ENCODE peak calls at places on chromosomes 1 and 21, in four cellular contexts. One of them, this sample, is unnamed.

GRCh38 chr1:93740601-93741031 is 59.0 kb upstream of the BCAR3 start:
- DNase-seq in foreskin fibroblast: peak; percentile 79
- DNase-seq in choroid plexus epithelial cell: no peak
- DNase-seq in NB4: no peak
- DNase-seq in this sample: peak; percentile 36

GRCh38 chr1:158246650-158247049 is 7.6 kb upstream of the CD1A start:
- DNase-seq in foreskin fibroblast: no peak
- DNase-seq in choroid plexus epithelial cell: no peak
- DNase-seq in NB4: peak; percentile 26
- DNase-seq in this sample: peak; percentile 8

GRCh38 chr21:37655601-37656300 is 260.5 kb downstream of the KCNJ6 start:
- DNase-seq in foreskin fibroblast: peak; percentile 18
- DNase-seq in choroid plexus epithelial cell: no peak
- DNase-seq in NB4: no peak
- DNase-seq in this sample: no peak

GRCh38 chr1:107430540-107431228 is 289.8 kb downstream of the NTNG1 start:
- DNase-seq in foreskin fibroblast: peak; percentile 17
- DNase-seq in choroid plexus epithelial cell: peak; percentile 70
- DNase-seq in NB4: peak; percentile 68
- DNase-seq in this sample: peak; percentile 56

GRCh38 chr1:39688706-39689105 is 2.5 kb downstream of the HPCAL4 start:
- DNase-seq in foreskin fibroblast: no peak
- DNase-seq in choroid plexus epithelial cell: no peak
- DNase-seq in NB4: no peak
- DNase-seq in this sample: no peak

GRCh38 chr1:145955436-145955835 is 2.4 kb downstream of the LIX1L start:
- DNase-seq in foreskin fibroblast: peak; percentile 72
- DNase-seq in choroid plexus epithelial cell: no peak
- DNase-seq in NB4: no peak
- DNase-seq in this sample: peak; percentile 76

GRCh38 chr1:226108935-226109828 is 46.7 kb downstream of the H3-3A start:
- DNase-seq in foreskin fibroblast: peak; percentile 66
- DNase-seq in choroid plexus epithelial cell: peak; percentile 79
- DNase-seq in NB4: no peak
- DNase-seq in this sample: peak; percentile 74

GRCh38 chr1:223844521-223844961 is 1.2 kb downstream of the TP53BP2 start:
- DNase-seq in foreskin fibroblast: peak; percentile 39
- DNase-seq in choroid plexus epithelial cell: no peak
- DNase-seq in NB4: no peak
- DNase-seq in this sample: no peak

GRCh38 chr1:205144751-205145150 is 23.0 kb upstream of the RBBP5 start:
- DNase-seq in foreskin fibroblast: peak; percentile 68
- DNase-seq in choroid plexus epithelial cell: peak; percentile 75
- DNase-seq in NB4: no peak
- DNase-seq in this sample: peak; percentile 79

GRCh38 chr1:172885976-172886375 is 164.8 kb downstream of the TNFSF18 start:
- DNase-seq in foreskin fibroblast: peak; percentile 77
- DNase-seq in choroid plexus epithelial cell: no peak
- DNase-seq in NB4: no peak
- DNase-seq in this sample: peak; percentile 72

GRCh38 chr1:30760596-30761311 is 3.2 kb upstream of the LAPTM5 start:
- DNase-seq in foreskin fibroblast: no peak
- DNase-seq in choroid plexus epithelial cell: no peak
- DNase-seq in NB4: no peak
- DNase-seq in this sample: no peak

GRCh38 chr21:33936221-33937038 is 20.8 kb upstream of the ATP5PO start:
- DNase-seq in foreskin fibroblast: peak; percentile 17
- DNase-seq in choroid plexus epithelial cell: no peak
- DNase-seq in NB4: no peak
- DNase-seq in this sample: peak; percentile 79

DNA sequence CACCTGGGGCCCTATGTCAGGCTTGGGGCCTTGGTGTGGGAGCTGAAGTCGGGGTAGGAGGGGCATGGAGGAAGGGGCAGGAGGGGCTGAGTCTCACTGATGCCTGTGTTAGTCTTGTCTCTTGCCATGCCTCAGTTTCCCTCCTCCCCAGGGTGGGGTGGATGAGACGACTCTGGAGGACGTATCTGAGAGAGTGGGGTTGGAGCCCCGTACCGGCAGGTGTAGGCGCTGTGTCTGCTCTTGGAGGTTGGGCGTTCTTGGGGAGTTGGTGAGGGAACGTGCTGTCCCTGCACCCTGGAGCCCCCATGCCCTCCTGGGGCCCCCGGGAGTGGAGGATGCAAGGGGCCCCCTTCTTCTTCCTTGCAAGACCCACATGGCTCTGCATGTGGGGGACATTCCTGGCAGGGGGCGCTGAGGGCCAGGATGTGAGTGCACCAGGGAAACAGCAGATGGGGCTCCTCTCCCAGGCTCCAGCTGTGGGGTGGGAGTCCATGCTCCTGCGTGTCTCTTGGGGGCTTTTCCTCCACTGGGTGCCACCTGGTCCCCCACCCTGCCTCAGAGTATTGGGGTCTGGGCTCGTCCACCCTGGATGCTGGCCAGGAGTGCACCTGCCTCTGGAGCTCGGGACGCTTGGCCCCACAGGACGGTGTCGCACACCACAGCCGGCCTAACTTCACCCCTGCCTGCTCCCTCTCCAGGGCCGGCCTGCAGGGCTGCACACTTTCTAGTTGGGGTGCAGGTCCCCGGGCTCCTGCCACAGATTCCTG is 1.4 kb upstream of the TNFRSF14 start:
- DNase-seq in foreskin fibroblast: peak; percentile 34
- DNase-seq in choroid plexus epithelial cell: peak; percentile 50
- DNase-seq in NB4: peak; percentile 65
- DNase-seq in this sample: no peak
- H3K4me3 ChIP-seq in foreskin fibroblast: no peak overlapping the region
- H3K4me3 ChIP-seq in choroid plexus epithelial cell: no peak overlapping the region
- H3K4me3 ChIP-seq in NB4: no peak overlapping the region
- H3K4me3 ChIP-seq in this sample: no peak overlapping the region

GRCh38 chr1:27940297-27940696 is 5.5 kb downstream of the SMPDL3B start:
- DNase-seq in foreskin fibroblast: peak; percentile 29
- DNase-seq in choroid plexus epithelial cell: peak; percentile 54
- DNase-seq in NB4: peak; percentile 78
- DNase-seq in this sample: peak; percentile 24
- TF ChIP-seq CTCF in foreskin fibroblast: peak; percentile 18
- TF ChIP-seq CTCF in choroid plexus epithelial cell: peak; percentile 59
- TF ChIP-seq CTCF in NB4: peak; percentile 33
- TF ChIP-seq CTCF in this sample: peak; percentile 18

GRCh38 chr1:228446849-228447248 is 30.2 kb upstream of the TRIM17 start:
- DNase-seq in foreskin fibroblast: no peak
- DNase-seq in choroid plexus epithelial cell: no peak
- DNase-seq in NB4: no peak
- DNase-seq in this sample: no peak

GRCh38 chr1:228445867-228446584 is 29.4 kb upstream of the TRIM17 start:
- DNase-seq in foreskin fibroblast: peak; percentile 74
- DNase-seq in choroid plexus epithelial cell: peak; percentile 70
- DNase-seq in NB4: peak; percentile 22
- DNase-seq in this sample: peak; percentile 57

GRCh38 chr1:228448372-228448771 is 31.7 kb upstream of the TRIM17 start:
- DNase-seq in foreskin fibroblast: no peak
- DNase-seq in choroid plexus epithelial cell: no peak
- DNase-seq in NB4: no peak
- DNase-seq in this sample: no peak

GRCh38 chr1:228443395-228443794 is 26.7 kb upstream of the TRIM17 start:
- DNase-seq in foreskin fibroblast: no peak
- DNase-seq in choroid plexus epithelial cell: no peak
- DNase-seq in NB4: no peak
- DNase-seq in this sample: no peak

DNA sequence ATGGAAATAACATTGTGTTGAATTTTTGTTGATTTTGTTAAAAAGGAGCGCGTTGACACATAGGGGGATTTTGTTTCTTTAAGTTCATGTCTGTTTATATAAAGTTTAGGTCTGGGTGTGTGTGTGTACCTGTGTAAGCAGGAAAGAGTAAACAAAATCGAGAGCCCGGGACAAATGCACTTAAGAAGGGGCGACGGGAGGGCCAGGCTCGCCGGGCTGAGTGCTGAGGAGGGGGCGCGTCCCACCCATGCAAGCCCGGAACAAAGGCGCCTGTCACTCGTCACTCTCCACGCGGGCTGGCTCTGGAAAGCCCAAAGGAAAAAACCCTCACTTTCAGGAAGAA is 28.8 kb upstream of the TRIM17 start:
- DNase-seq in foreskin fibroblast: no peak
- DNase-seq in choroid plexus epithelial cell: no peak
- DNase-seq in NB4: no peak
- DNase-seq in this sample: no peak
- H3K4me3 ChIP-seq in foreskin fibroblast: peak overlapping the region; percentile 43
- H3K4me3 ChIP-seq in choroid plexus epithelial cell: peak overlapping the region; percentile 64
- H3K4me3 ChIP-seq in NB4: no peak overlapping the region
- H3K4me3 ChIP-seq in this sample: peak overlapping the region; percentile 49

GRCh38 chr1:212286437-212287131 is 1.4 kb downstream of the PPP2R5A start:
- DNase-seq in foreskin fibroblast: peak; percentile 38
- DNase-seq in choroid plexus epithelial cell: peak; percentile 19
- DNase-seq in NB4: no peak
- DNase-seq in this sample: peak; percentile 30
- TF ChIP-seq CTCF in foreskin fibroblast: no peak
- TF ChIP-seq CTCF in choroid plexus epithelial cell: no peak
- TF ChIP-seq CTCF in NB4: no peak
- TF ChIP-seq CTCF in this sample: no peak

DNA sequence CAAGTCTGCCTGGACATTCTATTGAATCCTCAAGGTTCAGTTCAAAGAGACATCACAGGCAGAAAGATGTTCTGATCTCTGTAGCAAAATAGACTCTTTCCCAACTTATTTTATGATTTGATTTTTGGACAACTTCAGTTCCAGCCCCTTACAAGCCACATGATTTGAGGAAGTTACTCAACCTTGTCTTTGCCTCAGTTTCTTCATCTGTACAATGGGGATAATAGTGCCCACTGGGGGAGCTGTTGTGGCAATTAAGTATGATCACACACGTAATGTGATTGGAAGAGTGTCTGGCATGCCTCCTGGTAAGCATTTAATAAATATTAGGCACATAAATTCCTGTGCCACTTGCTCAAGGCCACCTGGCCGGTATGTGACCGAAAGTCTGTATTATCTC is 130.6 kb downstream of the DAB1 start:
- DNase-seq in foreskin fibroblast: no peak
- DNase-seq in choroid plexus epithelial cell: no peak
- DNase-seq in NB4: no peak
- DNase-seq in this sample: no peak
- H3K4me3 ChIP-seq in foreskin fibroblast: no peak overlapping the region
- H3K4me3 ChIP-seq in choroid plexus epithelial cell: no peak overlapping the region
- H3K4me3 ChIP-seq in NB4: no peak overlapping the region
- H3K4me3 ChIP-seq in this sample: no peak overlapping the region

GRCh38 chr21:14303731-14304488 is 79.0 kb downstream of the HSPA13 start:
- DNase-seq in foreskin fibroblast: no peak
- DNase-seq in choroid plexus epithelial cell: no peak
- DNase-seq in NB4: no peak
- DNase-seq in this sample: no peak

GRCh38 chr21:14308234-14308633 is 74.7 kb downstream of the HSPA13 start:
- DNase-seq in foreskin fibroblast: no peak
- DNase-seq in choroid plexus epithelial cell: no peak
- DNase-seq in NB4: peak; percentile 62
- DNase-seq in this sample: no peak

GRCh38 chr21:14306143-14306907 is 76.6 kb downstream of the HSPA13 start:
- DNase-seq in foreskin fibroblast: peak; percentile 2
- DNase-seq in choroid plexus epithelial cell: peak; percentile 39
- DNase-seq in NB4: peak; percentile 28
- DNase-seq in this sample: peak; percentile 43
- TF ChIP-seq CTCF in foreskin fibroblast: peak; percentile 4
- TF ChIP-seq CTCF in choroid plexus epithelial cell: no peak
- TF ChIP-seq CTCF in NB4: no peak
- TF ChIP-seq CTCF in this sample: no peak